ENCODE peak calls at places on chromosomes 1 and 21, in six cellular contexts. W is ovary, M is body of pancreas, X is Peyer's patch, I is tibial nerve, P is suprapubic skin. L is an unnamed sample. For H3K36me3, the result is how much of the 10 kb centered on the place peaks cover.

GRCh38 chr1:166122873-166123466 is 43.8 kb downstream of the FAM78B start:
- DNase-seq in W (no peak), M (no peak), X (no peak), I (no peak), P (no peak), L (no peak)

GRCh38 chr21:28615276-28615675 is 377.4 kb downstream of the LTN1 start:
- DNase-seq in W (no peak), M (no peak), X (no peak), I (no peak), P (no peak), L (no peak)

GRCh38 chr1:10629816-10630571 is 155.2 kb downstream of the PEX14 start:
- DNase-seq in W (no peak), M (no peak), X (peak), I (no peak), P (no peak), L (no peak)

GRCh38 chr1:31238986-31239613 is 587 bp downstream of the NKAIN1 start:
- DNase-seq in W (no peak), M (no peak), X (peak), I (no peak), P (no peak), L (peak)

GRCh38 chr21:32173106-32173755 is 105.6 kb downstream of the MIS18A start:
- DNase-seq in W (no peak), M (no peak), X (no peak), I (no peak), P (no peak), L (no peak)

GRCh38 chr1:10530756-10531155 is 56.0 kb downstream of the PEX14 start:
- DNase-seq in W (no peak), M (no peak), X (no peak), I (no peak), P (no peak), L (no peak)

GRCh38 chr1:155093938-155094621 is 15.4 kb downstream of the EFNA3 start:
- DNase-seq in W (peak), M (no peak), X (peak), I (no peak), P (no peak), L (peak)

GRCh38 chr1:115112496-115113375 is 23.4 kb upstream of the TSPAN2 start:
- DNase-seq in W (no peak), M (peak), X (peak), I (no peak), P (no peak), L (peak)

GRCh38 chr21:32212116-32212515 is 66.7 kb downstream of the MIS18A start:
- DNase-seq in W (no peak), M (no peak), X (no peak), I (no peak), P (no peak), L (no peak)

GRCh38 chr1:170864238-170864637 is 71.1 kb upstream of the MROH9 start:
- DNase-seq in W (peak), M (no peak), X (no peak), I (peak), P (no peak), L (no peak)

GRCh38 chr1:46393510-46393909 is 607 bp upstream of the FAAH start:
- DNase-seq in W (no peak), M (no peak), X (no peak), I (no peak), P (no peak), L (no peak)

GRCh38 chr1:184114818-184115398 is 63.4 kb downstream of the TSEN15 start:
- DNase-seq in W (no peak), M (no peak), X (no peak), I (no peak), P (no peak), L (no peak)

GRCh38 chr1:74468982-74469603 is 43.3 kb downstream of the LRRC53 start:
- DNase-seq in W (no peak), M (no peak), X (no peak), I (no peak), P (no peak), L (peak)

GRCh38 chr1:149917590-149918144 is at the start of gene SV2A:
- DNase-seq in W (no peak), M (no peak), X (no peak), I (no peak), P (no peak), L (no peak)

GRCh38 chr21:36229181-36229580 is 72.6 kb downstream of the DOP1B start:
- DNase-seq in W (no peak), M (no peak), X (no peak), I (no peak), P (no peak), L (no peak)

GRCh38 chr1:78540056-78540455 is 49.3 kb downstream of the PTGFR start:
- DNase-seq in W (no peak), M (no peak), X (no peak), I (no peak), P (no peak), L (no peak)

GRCh38 chr1:194658090-194658439 is 1471.7 kb upstream of the B3GALT2 start:
- DNase-seq in W (no peak), M (no peak), X (no peak), I (no peak), P (no peak), L (no peak)

GRCh38 chr1:109880961-109881894 is 29.4 kb upstream of the CSF1 start:
- DNase-seq in W (peak), M (no peak), X (no peak), I (no peak), P (peak), L (no peak)

GRCh38 chr1:55048453-55049270 is 9.3 kb downstream of the PCSK9 start:
- DNase-seq in W (no peak), M (no peak), X (peak), I (no peak), P (no peak), L (no peak)

GRCh38 chr1:67534627-67535065 is 104.4 kb upstream of the SERBP1 start:
- DNase-seq in W (no peak), M (no peak), X (no peak), I (no peak), P (no peak), L (peak)

GRCh38 chr1:216447898-216448568 is 24.8 kb upstream of the USH2A start:
- DNase-seq in W (no peak), M (no peak), X (no peak), I (no peak), P (no peak), L (no peak)

GRCh38 chr1:210250665-210250997 is 18.0 kb downstream of the SERTAD4 start:
- DNase-seq in W (no peak), M (no peak), X (no peak), I (no peak), P (peak), L (peak)

GRCh38 chr1:221294244-221294643 is 415.0 kb downstream of the HLX start:
- DNase-seq in W (no peak), M (no peak), X (no peak), I (no peak), P (no peak), L (no peak)

GRCh38 chr1:204127597-204128242 is 24.1 kb downstream of the ETNK2 start:
- DNase-seq in W (peak), M (peak), X (no peak), I (peak), P (peak), L (peak)

GRCh38 chr1:208511242-208511860 is 267.2 kb upstream of the PLXNA2 start:
- DNase-seq in W (no peak), M (no peak), X (no peak), I (no peak), P (no peak), L (no peak)

GRCh38 chr1:172616646-172617045 is 42.3 kb upstream of the FASLG start:
- DNase-seq in W (no peak), M (no peak), X (no peak), I (no peak), P (no peak), L (no peak)

GRCh38 chr1:30964706-30965105 is 56.1 kb upstream of the SDC3 start:
- DNase-seq in W (no peak), M (no peak), X (no peak), I (no peak), P (no peak), L (no peak)

GRCh38 chr1:17682403-17682802 is 72.7 kb upstream of the ACTL8 start:
- DNase-seq in W (no peak), M (no peak), X (no peak), I (no peak), P (no peak), L (no peak)

GRCh38 chr1:182430263-182431068 is 19.5 kb upstream of the RGSL1 start:
- DNase-seq in W (no peak), M (no peak), X (no peak), I (no peak), P (no peak), L (no peak)

GRCh38 chr1:53061859-53062714 is at the start of gene PODN:
- DNase-seq in W (peak), M (no peak), X (peak), I (peak), P (no peak), L (no peak)

GRCh38 chr1:2417083-2417832 is 4.9 kb upstream of the PEX10 start:
- DNase-seq in W (no peak), M (no peak), X (no peak), I (no peak), P (no peak), L (no peak)

GRCh38 chr21:35311985-35312384 is 262.9 kb upstream of the RUNX1 start:
- DNase-seq in W (no peak), M (no peak), X (no peak), I (no peak), P (no peak), L (no peak)

GRCh38 chr1:7444362-7444761 is 326.7 kb upstream of the VAMP3 start:
- DNase-seq in W (no peak), M (no peak), X (no peak), I (no peak), P (no peak), L (no peak)

GRCh38 chr1:146036990-146037646 is 15.6 kb upstream of the HJV start:
- DNase-seq in W (peak), M (peak), X (peak), I (peak), P (peak), L (peak)

GRCh38 chr1:151953409-151954094 is 40.1 kb downstream of the S100A10 start:
- DNase-seq in W (no peak), M (no peak), X (peak), I (no peak), P (no peak), L (no peak)

GRCh38 chr1:198326915-198327314 is 170.1 kb downstream of the NEK7 start:
- DNase-seq in W (no peak), M (no peak), X (no peak), I (no peak), P (no peak), L (no peak)

GRCh38 chr1:40067023-40067422 is 26.5 kb downstream of the CAP1 start:
- DNase-seq in W (no peak), M (no peak), X (no peak), I (no peak), P (no peak), L (no peak)

GRCh38 chr1:246790364-246790763 is 66.2 kb downstream of the SCCPDH start:
- DNase-seq in W (no peak), M (no peak), X (no peak), I (no peak), P (peak), L (no peak)

DNA sequence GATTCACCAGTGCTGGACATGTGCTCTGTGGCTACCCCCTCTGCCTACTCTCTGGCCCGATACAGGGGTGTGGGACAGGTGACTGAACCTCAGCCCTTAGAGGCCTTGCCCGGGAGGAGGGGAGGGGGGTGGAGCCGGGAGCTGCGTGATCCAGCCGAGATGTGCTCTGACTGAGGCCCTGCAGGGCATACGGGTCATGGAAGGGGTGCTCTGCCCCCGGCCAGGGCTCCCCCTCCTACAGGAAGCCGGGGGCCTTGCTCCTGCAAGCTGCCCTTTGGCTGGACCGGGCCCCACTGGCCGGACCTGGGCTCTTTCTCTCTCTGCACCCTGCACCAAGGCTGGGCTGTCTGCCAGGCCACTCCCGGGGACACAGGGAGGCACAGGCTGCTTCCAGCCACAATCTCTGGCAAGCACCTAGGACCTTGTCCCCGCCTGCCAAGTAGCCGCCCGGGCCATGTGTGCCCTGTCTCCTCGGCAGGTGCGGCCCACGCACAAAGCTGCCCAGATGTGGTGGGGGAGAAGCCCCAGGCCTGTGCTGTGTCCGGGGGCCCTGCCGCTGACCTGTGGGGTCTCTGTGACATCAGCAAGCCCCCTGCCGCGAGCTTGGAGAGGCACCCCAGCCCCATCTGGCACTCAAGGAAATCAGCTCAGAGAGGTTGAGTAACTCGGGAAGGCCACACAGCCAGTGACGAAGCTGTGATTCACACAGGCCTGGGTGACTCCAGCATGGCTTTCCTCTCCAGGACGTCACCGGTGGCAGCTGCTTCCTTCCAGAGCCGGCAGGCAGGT is 1.5 kb downstream of the SCNN1D start:
- DNase-seq in W (no peak), M (peak), X (peak), I (no peak), P (no peak), L (peak)
- TF ChIP-seq POLR2A in W (no peak), M (no peak), X (no peak), I (no peak), P (no peak), L (no peak)

DNA sequence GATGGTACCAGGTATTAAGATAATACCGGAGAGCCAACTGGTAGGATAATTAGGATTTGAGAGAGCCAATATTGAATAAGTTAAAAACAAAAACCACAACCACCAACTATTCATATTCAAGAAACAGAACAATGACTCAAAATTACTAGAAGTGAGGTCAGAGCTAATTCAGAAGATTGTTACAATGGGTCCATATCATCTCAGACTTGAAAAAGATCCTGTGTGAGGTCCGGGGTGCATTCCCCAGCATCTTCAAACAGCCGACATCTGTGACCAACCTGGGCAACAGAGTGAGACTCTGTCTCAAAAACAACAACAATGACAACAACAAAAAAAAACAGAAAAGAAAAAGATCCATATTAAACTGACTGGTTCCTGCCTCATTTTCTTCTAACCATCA is 18.6 kb downstream of the AK2 start:
- DNase-seq in W (no peak), M (no peak), X (no peak), I (no peak), P (no peak), L (no peak)
- H3K36me3 ChIP-seq in W (under half), M (under half), X (half or more), I (half or more), P (half or more), L (under half)

GRCh38 chr1:36160949-36161485 is 5.1 kb downstream of the MAP7D1 start:
- DNase-seq in W (peak), M (no peak), X (no peak), I (peak), P (peak), L (peak)
- TF ChIP-seq POLR2A in W (no peak), M (peak), X (no peak), I (no peak), P (no peak), L (peak)

DNA sequence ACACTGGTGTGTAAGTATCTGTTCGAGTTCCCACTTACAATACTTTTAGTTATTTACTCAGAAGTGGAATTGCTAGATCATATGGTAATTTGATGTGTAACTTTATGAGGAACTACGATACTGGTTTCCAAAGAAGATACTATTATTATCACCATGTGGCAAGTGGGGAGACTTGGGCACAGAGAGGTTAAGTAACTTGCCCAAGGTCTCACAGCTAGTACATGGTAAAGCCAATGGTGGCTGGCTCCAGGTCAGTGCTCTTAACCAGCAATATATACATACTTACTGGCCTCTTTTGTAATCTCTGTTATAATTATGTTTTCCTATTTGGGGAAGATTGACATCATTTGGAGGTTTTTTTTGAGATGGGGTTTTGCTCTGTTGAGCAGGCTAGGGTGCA is 138.9 kb upstream of the HNRNPU start:
- DNase-seq in W (no peak), M (no peak), X (no peak), I (no peak), P (no peak), L (no peak)
- H3K36me3 ChIP-seq in W (under half), M (under half), X (under half), I (under half), P (under half), L (under half)

DNA sequence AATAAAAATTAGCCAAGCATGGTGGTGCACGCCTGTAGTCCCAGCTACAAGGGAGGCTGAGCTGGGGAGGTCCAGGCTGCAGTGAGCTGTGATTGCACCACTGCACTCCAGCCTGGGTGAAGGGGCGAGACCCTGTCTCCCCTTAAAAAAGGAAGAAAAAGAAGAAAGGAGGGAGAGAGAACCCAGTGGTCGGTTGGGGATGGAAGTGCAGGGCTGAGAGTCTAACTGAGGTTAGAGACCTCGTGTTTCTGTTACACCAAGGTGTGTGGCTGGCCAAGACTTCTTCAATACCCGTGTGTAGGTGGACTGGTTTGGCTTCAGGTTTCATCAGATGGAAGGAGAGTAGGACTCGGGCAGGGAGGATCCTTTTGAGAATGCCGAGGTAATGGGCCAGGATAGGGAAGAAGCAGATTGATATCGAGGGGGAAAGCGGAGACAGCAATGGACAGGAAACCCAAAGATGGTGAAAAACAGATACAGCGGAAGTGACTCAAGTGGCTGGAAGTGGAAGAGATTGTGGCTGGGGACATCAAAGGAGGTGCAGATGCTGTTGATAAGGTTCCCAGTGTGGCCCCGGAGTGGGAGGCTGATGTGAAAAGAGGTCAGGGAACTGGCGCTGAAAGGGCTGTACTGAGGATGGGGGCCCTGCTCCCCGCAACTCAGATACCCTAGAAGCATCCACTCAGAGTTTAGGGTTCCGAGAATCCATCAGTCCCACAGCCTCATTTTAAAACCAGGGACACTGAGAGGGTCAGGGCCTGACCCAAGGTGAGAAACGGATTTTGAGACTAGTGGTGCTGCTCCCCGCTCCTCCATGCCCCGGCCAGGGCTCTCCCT is 681 bp upstream of the UBXN10 start:
- DNase-seq in W (no peak), M (no peak), X (no peak), I (no peak), P (no peak), L (no peak)
- TF ChIP-seq POLR2A in W (no peak), M (no peak), X (no peak), I (no peak), P (no peak), L (no peak)

DNA sequence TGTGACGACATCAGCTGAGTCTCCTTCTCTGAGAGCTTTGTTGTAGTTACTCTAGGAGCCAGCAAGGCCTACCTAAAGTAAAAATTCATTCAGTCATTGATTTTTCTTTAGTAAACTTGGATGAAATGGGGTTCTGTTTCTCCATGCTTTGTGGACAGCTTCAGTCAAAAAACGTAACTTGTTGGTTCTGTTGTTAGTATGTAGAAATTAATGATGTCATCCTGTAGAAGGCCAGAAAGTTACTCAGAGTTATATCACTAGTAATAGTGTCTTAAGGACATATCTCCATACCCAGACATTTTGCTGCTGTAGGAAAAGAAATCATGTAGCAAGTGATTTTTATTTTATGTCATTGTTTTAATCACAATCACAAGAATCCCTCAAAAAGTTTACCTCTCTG is 43.0 kb downstream of the KDM1A start:
- DNase-seq in W (no peak), M (no peak), X (no peak), I (no peak), P (no peak), L (no peak)
- H3K36me3 ChIP-seq in W (under half), M (under half), X (half or more), I (half or more), P (half or more), L (under half)

GRCh38 chr1:161399257-161399998 is 31.8 kb upstream of the CFAP126 start:
- DNase-seq in W (peak), M (peak), X (peak), I (peak), P (peak), L (peak)
- TF ChIP-seq POLR2A in W (peak), M (peak), X (peak), I (peak), P (peak), L (peak)

DNA sequence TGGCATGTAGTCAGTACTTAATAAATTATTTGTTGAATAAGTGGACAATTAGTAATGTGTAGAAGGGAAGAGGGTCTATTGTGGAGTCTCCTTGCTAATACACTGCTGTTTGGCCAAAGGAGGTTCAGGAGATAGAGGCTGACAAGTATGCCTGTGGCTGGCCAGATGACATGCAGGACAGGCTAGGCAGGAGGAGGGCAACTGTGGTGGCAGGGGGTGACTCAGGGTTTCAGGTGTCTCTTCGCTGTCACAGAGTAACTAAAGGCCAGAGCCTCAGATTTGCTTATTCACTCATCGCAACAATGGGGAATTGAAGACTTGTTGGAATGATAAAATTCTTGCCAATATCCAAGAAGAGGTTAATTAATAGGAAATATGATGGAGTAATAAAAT is 33.1 kb downstream of the THRAP3 start:
- DNase-seq in W (no peak), M (no peak), X (no peak), I (no peak), P (no peak), L (no peak)
- H3K36me3 ChIP-seq in W (under half), M (under half), X (under half), I (under half), P (under half), L (under half)

L was measured in endothelial cell of umbilical vein.